ENCODE peak calls at places on chromosomes 3 and 15, in seven cellular contexts. G is esophagus squamous epithelium, U is neural progenitor cell, H is Peyer's patch, A is left ventricle myocardium inferior, F is K562, T is SK-N-SH. C is an unnamed sample.

GRCh38 chr15:33135355-33135781 is 59.1 kb downstream of the FMN1 start:
- DNase-seq in G (no peak), F (no peak), H (no peak), T (no peak), U (no peak), A (no peak), C (no peak)

GRCh38 chr3:71652786-71653419 is 69.4 kb upstream of the FOXP1 start:
- DNase-seq in T (peak; percentile 70), U (peak; percentile 66), H (no peak), G (no peak), A (no peak), F (peak; percentile 38), C (peak; percentile 39)

GRCh38 chr15:99399612-99400011 is 148.3 kb downstream of the LRRC28 start:
- DNase-seq in G (no peak), F (no peak), H (no peak), T (no peak), A (no peak), U (no peak), C (no peak)

GRCh38 chr3:106746286-106746685 is 631.0 kb upstream of the CCDC54 start:
- DNase-seq in F (no peak), T (no peak), H (no peak), A (no peak), U (no peak), G (no peak), C (no peak)

GRCh38 chr3:43286886-43287301 is 554 bp downstream of the SNRK start:
- DNase-seq in T (peak; percentile 79), A (no peak), U (peak; percentile 72), G (no peak), H (no peak), F (peak; percentile 76), C (peak; percentile 27)

GRCh38 chr15:92780816-92781215 is 119.3 kb upstream of the CHD2 start:
- DNase-seq in F (no peak), A (no peak), U (no peak), G (no peak), T (peak; percentile 60), H (no peak), C (no peak)

GRCh38 chr15:50137330-50137761 is 18.3 kb upstream of the ATP8B4 start:
- DNase-seq in H (no peak), A (no peak), T (no peak), U (no peak), G (no peak), F (peak; percentile 42), C (no peak)

GRCh38 chr15:84982301-84982920 is 755 bp downstream of the PDE8A start:
- DNase-seq in H (peak; percentile 59), A (peak; percentile 44), T (no peak), F (no peak), G (no peak), U (peak; percentile 53), C (peak; percentile 78)

GRCh38 chr3:178097576-178097975 is 438.7 kb upstream of the KCNMB2 start:
- DNase-seq in F (no peak), U (no peak), A (no peak), T (no peak), H (no peak), G (no peak), C (no peak)

GRCh38 chr3:47120138-47120537 is 43.8 kb downstream of the SETD2 start:
- DNase-seq in A (no peak), F (no peak), H (no peak), U (no peak), G (no peak), T (no peak), C (no peak)

GRCh38 chr3:20400686-20401085 is 214.7 kb upstream of the SGO1 start:
- DNase-seq in U (no peak), G (no peak), A (no peak), H (no peak), F (no peak), T (no peak), C (no peak)

GRCh38 chr3:5017953-5018531 is 38.8 kb downstream of the BHLHE40 start:
- DNase-seq in G (no peak), U (peak; percentile 53), A (peak; percentile 74), T (no peak), F (peak; percentile 54), H (no peak), C (no peak)

GRCh38 chr3:35800960-35801459 is 161.7 kb downstream of the ARPP21 start:
- DNase-seq in G (no peak), F (no peak), T (no peak), H (no peak), A (no peak), U (no peak), C (no peak)

GRCh38 chr3:185327052-185327451 is 35.9 kb upstream of the MAP3K13 start:
- DNase-seq in T (no peak), F (no peak), U (no peak), H (no peak), G (no peak), A (no peak), C (no peak)

GRCh38 chr3:185330644-185331043 is 32.3 kb upstream of the MAP3K13 start:
- DNase-seq in T (no peak), F (no peak), U (no peak), A (no peak), G (no peak), H (no peak), C (no peak)

GRCh38 chr3:185332026-185332735 is 30.8 kb upstream of the MAP3K13 start:
- DNase-seq in H (no peak), A (no peak), G (no peak), T (no peak), F (no peak), U (no peak), C (no peak)

GRCh38 chr3:185328324-185329004 is 34.5 kb upstream of the MAP3K13 start:
- DNase-seq in T (no peak), A (no peak), H (no peak), G (no peak), U (no peak), F (peak; percentile 35), C (no peak)

DNA sequence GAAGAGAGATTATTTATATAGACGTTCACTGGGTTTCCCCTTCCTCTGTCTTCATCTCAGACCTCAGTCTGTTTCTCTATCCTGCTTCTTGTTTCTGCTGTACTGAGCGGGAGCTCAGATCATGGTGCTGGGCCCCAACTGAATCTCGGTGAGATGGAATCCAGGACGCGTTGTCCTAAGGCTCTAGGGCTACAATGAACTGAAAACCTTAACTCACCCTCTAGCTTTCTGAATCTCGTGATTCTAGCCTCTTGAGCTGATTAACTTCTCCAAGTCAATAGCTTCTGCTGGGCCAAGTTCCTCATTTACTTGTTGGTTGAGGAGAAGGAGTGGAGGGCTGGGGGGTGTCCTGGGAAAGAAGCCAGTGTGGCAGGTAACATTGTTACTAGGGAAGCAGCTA is 32.7 kb upstream of the MAP3K13 start:
- DNase-seq in A (no peak), T (no peak), U (no peak), F (no peak), H (no peak), G (no peak), C (no peak)
- H3K4me1 ChIP-seq in A (no peaks in the 10 kb centered on the region), T (no peaks in the 10 kb centered on the region), U (no peaks in the 10 kb centered on the region), F (peaks cover 6% of the 10 kb centered on the region), H (no peaks in the 10 kb centered on the region), G (no peaks in the 10 kb centered on the region), C (no peaks in the 10 kb centered on the region)

GRCh38 chr15:73934281-73934680 is 8.0 kb downstream of the LOXL1 start:
- DNase-seq in T (no peak), F (no peak), U (no peak), H (no peak), G (no peak), A (no peak), C (no peak)
- H3K4me1 ChIP-seq in T (peaks cover 34% of the 10 kb centered on the region), F (peaks cover 4% of the 10 kb centered on the region), U (peaks cover 28% of the 10 kb centered on the region), H (no peaks in the 10 kb centered on the region), G (peaks cover 12% of the 10 kb centered on the region), A (peaks cover 54% of the 10 kb centered on the region), C (no peaks in the 10 kb centered on the region)

GRCh38 chr3:125048282-125048681 is 7.5 kb downstream of the HEG1 start:
- DNase-seq in T (no peak), F (no peak), G (no peak), U (no peak), H (no peak), A (no peak), C (no peak)
- H3K4me1 ChIP-seq in T (peaks cover 67% of the 10 kb centered on the region), F (no peaks in the 10 kb centered on the region), G (peaks cover 49% of the 10 kb centered on the region), U (peaks cover 60% of the 10 kb centered on the region), H (peaks cover 5% of the 10 kb centered on the region), A (peaks cover 100% of the 10 kb centered on the region), C (peaks cover 33% of the 10 kb centered on the region)

GRCh38 chr3:141427764-141428163 is 59.1 kb upstream of the RASA2 start:
- DNase-seq in T (no peak), G (no peak), U (no peak), H (no peak), A (no peak), F (no peak), C (no peak)

GRCh38 chr3:141431411-141432378 is 55.1 kb upstream of the RASA2 start:
- DNase-seq in A (no peak), F (no peak), T (no peak), G (no peak), H (no peak), U (no peak), C (no peak)

GRCh38 chr3:141426404-141427034 is 58.2 kb downstream of the ZBTB38 start:
- DNase-seq in H (no peak), F (peak; percentile 34), A (peak; percentile 86), G (no peak), T (no peak), U (peak; percentile 38), C (no peak)

GRCh38 chr3:141430326-141430725 is 56.5 kb upstream of the RASA2 start:
- DNase-seq in F (no peak), H (no peak), T (no peak), A (no peak), G (no peak), U (peak; percentile 23), C (no peak)

GRCh38 chr3:141429371-141430035 is 57.3 kb upstream of the RASA2 start:
- DNase-seq in G (no peak), H (no peak), F (no peak), T (no peak), U (no peak), A (peak; percentile 42), C (no peak)
- H3K4me1 ChIP-seq in G (peaks cover 10% of the 10 kb centered on the region), H (no peaks in the 10 kb centered on the region), F (peaks cover 24% of the 10 kb centered on the region), T (peaks cover 21% of the 10 kb centered on the region), U (peaks cover 19% of the 10 kb centered on the region), A (peaks cover 100% of the 10 kb centered on the region), C (no peaks in the 10 kb centered on the region)

DNA sequence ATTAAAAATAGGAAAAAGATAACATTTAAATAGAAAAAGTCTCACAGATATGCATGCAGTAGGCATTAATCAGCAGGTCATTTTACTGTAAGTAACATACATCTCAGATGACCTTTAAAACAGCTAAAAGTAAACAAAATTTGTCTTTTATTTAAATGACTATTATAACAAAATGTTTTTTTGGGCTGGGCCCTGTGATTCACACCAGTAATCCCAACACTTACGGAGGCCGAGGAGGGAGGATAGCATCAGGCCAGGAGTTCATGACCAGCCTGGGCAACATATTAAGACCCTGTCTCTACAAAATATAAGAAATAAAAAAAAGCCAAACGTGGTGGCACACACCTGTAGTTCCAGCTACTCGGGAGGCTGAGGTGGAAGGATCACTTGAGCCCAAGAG is 14.8 kb downstream of the IQGAP1 start:
- DNase-seq in A (no peak), T (no peak), G (no peak), H (no peak), U (no peak), F (no peak), C (no peak)
- H3K4me1 ChIP-seq in A (peaks cover 97% of the 10 kb centered on the region), T (peaks cover 12% of the 10 kb centered on the region), G (peaks cover 14% of the 10 kb centered on the region), H (peaks cover 21% of the 10 kb centered on the region), U (peaks cover 18% of the 10 kb centered on the region), F (peaks cover 29% of the 10 kb centered on the region), C (peaks cover 49% of the 10 kb centered on the region)

GRCh38 chr3:15782429-15782828 is 15.3 kb downstream of the ANKRD28 start:
- DNase-seq in A (no peak), G (no peak), T (no peak), U (no peak), H (no peak), F (no peak), C (no peak)
- H3K4me1 ChIP-seq in A (peaks cover 20% of the 10 kb centered on the region), G (peaks cover 6% of the 10 kb centered on the region), T (peaks cover 4% of the 10 kb centered on the region), U (peaks cover 6% of the 10 kb centered on the region), H (no peaks in the 10 kb centered on the region), F (peaks cover 10% of the 10 kb centered on the region), C (no peaks in the 10 kb centered on the region)